ENCODE peak calls at places on chromosomes 11 and 22, in nine cellular contexts. One of them, this sample, is unnamed.

GRCh38 chr11:75524576-75525432 is 937 bp downstream of the GDPD5 start:
- DNase-seq in HCT116: no peak
- DNase-seq in A549: peak; percentile 28
- DNase-seq in Peyer's patch: peak; percentile 63
- DNase-seq in NB4: peak; percentile 47
- DNase-seq in heart left ventricle: peak; percentile 26
- DNase-seq in esophagus squamous epithelium: no peak
- DNase-seq in tibial nerve: no peak
- DNase-seq in right lobe of liver: no peak
- DNase-seq in this sample: no peak

GRCh38 chr11:130323452-130324448 is 9.0 kb upstream of the ZBTB44 start:
- DNase-seq in tibial nerve: no peak
- DNase-seq in right lobe of liver: no peak
- DNase-seq in esophagus squamous epithelium: no peak
- DNase-seq in heart left ventricle: no peak
- DNase-seq in A549: no peak
- DNase-seq in Peyer's patch: no peak
- DNase-seq in HCT116: no peak
- DNase-seq in NB4: no peak
- DNase-seq in this sample: no peak

GRCh38 chr11:110431212-110432073 is 1.7 kb downstream of the FDX1 start:
- DNase-seq in Peyer's patch: no peak
- DNase-seq in esophagus squamous epithelium: no peak
- DNase-seq in HCT116: no peak
- DNase-seq in right lobe of liver: no peak
- DNase-seq in NB4: peak; percentile 31
- DNase-seq in A549: no peak
- DNase-seq in tibial nerve: no peak
- DNase-seq in heart left ventricle: no peak
- DNase-seq in this sample: no peak

GRCh38 chr11:34748036-34748435 is 127.1 kb downstream of the EHF start:
- DNase-seq in HCT116: no peak
- DNase-seq in A549: no peak
- DNase-seq in tibial nerve: no peak
- DNase-seq in right lobe of liver: no peak
- DNase-seq in esophagus squamous epithelium: no peak
- DNase-seq in Peyer's patch: no peak
- DNase-seq in NB4: no peak
- DNase-seq in heart left ventricle: no peak
- DNase-seq in this sample: no peak

GRCh38 chr22:48103126-48103875 is 1340.9 kb downstream of the TBC1D22A start:
- DNase-seq in NB4: no peak
- DNase-seq in heart left ventricle: no peak
- DNase-seq in HCT116: no peak
- DNase-seq in tibial nerve: no peak
- DNase-seq in esophagus squamous epithelium: no peak
- DNase-seq in right lobe of liver: no peak
- DNase-seq in A549: no peak
- DNase-seq in Peyer's patch: no peak
- DNase-seq in this sample: peak; percentile 66

GRCh38 chr11:102144357-102145342 is 34.4 kb downstream of the YAP1 start:
- DNase-seq in A549: no peak
- DNase-seq in Peyer's patch: peak; percentile 50
- DNase-seq in tibial nerve: no peak
- DNase-seq in NB4: no peak
- DNase-seq in right lobe of liver: no peak
- DNase-seq in HCT116: no peak
- DNase-seq in heart left ventricle: peak; percentile 70
- DNase-seq in esophagus squamous epithelium: no peak
- DNase-seq in this sample: no peak

GRCh38 chr11:124669193-124669592 is 4.3 kb downstream of the SIAE start:
- DNase-seq in A549: peak; percentile 49
- DNase-seq in HCT116: peak; percentile 28
- DNase-seq in NB4: peak; percentile 60
- DNase-seq in heart left ventricle: peak; percentile 45
- DNase-seq in tibial nerve: no peak
- DNase-seq in right lobe of liver: no peak
- DNase-seq in esophagus squamous epithelium: no peak
- DNase-seq in Peyer's patch: peak; percentile 76
- DNase-seq in this sample: no peak

GRCh38 chr22:22111267-22111751 is 128.7 kb upstream of the TOP3B start:
- DNase-seq in heart left ventricle: no peak
- DNase-seq in tibial nerve: no peak
- DNase-seq in HCT116: no peak
- DNase-seq in A549: peak; percentile 15
- DNase-seq in Peyer's patch: peak; percentile 53
- DNase-seq in esophagus squamous epithelium: no peak
- DNase-seq in right lobe of liver: no peak
- DNase-seq in NB4: no peak
- DNase-seq in this sample: no peak

GRCh38 chr11:127965947-127966668 is 621.2 kb downstream of the ETS1 start:
- DNase-seq in Peyer's patch: no peak
- DNase-seq in NB4: no peak
- DNase-seq in esophagus squamous epithelium: no peak
- DNase-seq in right lobe of liver: no peak
- DNase-seq in heart left ventricle: no peak
- DNase-seq in tibial nerve: no peak
- DNase-seq in HCT116: no peak
- DNase-seq in A549: no peak
- DNase-seq in this sample: no peak

GRCh38 chr11:77109236-77110019 is 6.8 kb downstream of the OMP start:
- DNase-seq in esophagus squamous epithelium: no peak
- DNase-seq in Peyer's patch: no peak
- DNase-seq in tibial nerve: no peak
- DNase-seq in A549: no peak
- DNase-seq in right lobe of liver: no peak
- DNase-seq in NB4: no peak
- DNase-seq in HCT116: no peak
- DNase-seq in heart left ventricle: no peak
- DNase-seq in this sample: no peak

GRCh38 chr11:8913961-8914660 is 3.1 kb downstream of the AKIP1 start:
- DNase-seq in heart left ventricle: peak; percentile 22
- DNase-seq in NB4: peak; percentile 80
- DNase-seq in tibial nerve: no peak
- DNase-seq in right lobe of liver: no peak
- DNase-seq in Peyer's patch: peak; percentile 55
- DNase-seq in esophagus squamous epithelium: no peak
- DNase-seq in A549: peak; percentile 40
- DNase-seq in HCT116: no peak
- DNase-seq in this sample: no peak

GRCh38 chr22:24938741-24939341 is 7.7 kb downstream of the LHFPL7 start:
- DNase-seq in right lobe of liver: no peak
- DNase-seq in HCT116: no peak
- DNase-seq in NB4: peak; percentile 60
- DNase-seq in esophagus squamous epithelium: no peak
- DNase-seq in Peyer's patch: peak; percentile 52
- DNase-seq in heart left ventricle: no peak
- DNase-seq in A549: peak; percentile 40
- DNase-seq in tibial nerve: no peak
- DNase-seq in this sample: no peak

GRCh38 chr11:65555693-65556231 is 2.4 kb downstream of the LTBP3 start:
- DNase-seq in NB4: peak; percentile 69
- DNase-seq in esophagus squamous epithelium: no peak
- DNase-seq in Peyer's patch: peak; percentile 65
- DNase-seq in right lobe of liver: no peak
- DNase-seq in A549: peak; percentile 67
- DNase-seq in tibial nerve: no peak
- DNase-seq in heart left ventricle: peak; percentile 70
- DNase-seq in HCT116: peak; percentile 71
- DNase-seq in this sample: peak; percentile 91

GRCh38 chr22:20957118-20957690 is 9.9 kb upstream of the AIFM3 start:
- DNase-seq in esophagus squamous epithelium: no peak
- DNase-seq in HCT116: no peak
- DNase-seq in heart left ventricle: no peak
- DNase-seq in NB4: no peak
- DNase-seq in tibial nerve: no peak
- DNase-seq in A549: peak; percentile 30
- DNase-seq in right lobe of liver: no peak
- DNase-seq in Peyer's patch: peak; percentile 63
- DNase-seq in this sample: no peak

GRCh38 chr11:21514298-21514697 is 678.6 kb upstream of the ANO5 start:
- DNase-seq in HCT116: no peak
- DNase-seq in NB4: peak; percentile 13
- DNase-seq in heart left ventricle: no peak
- DNase-seq in right lobe of liver: no peak
- DNase-seq in A549: no peak
- DNase-seq in Peyer's patch: no peak
- DNase-seq in esophagus squamous epithelium: no peak
- DNase-seq in tibial nerve: no peak
- DNase-seq in this sample: no peak

GRCh38 chr22:40855104-40855959 is 1.1 kb downstream of the ST13 start:
- DNase-seq in A549: no peak
- DNase-seq in NB4: peak; percentile 60
- DNase-seq in esophagus squamous epithelium: no peak
- DNase-seq in right lobe of liver: no peak
- DNase-seq in tibial nerve: no peak
- DNase-seq in HCT116: no peak
- DNase-seq in heart left ventricle: no peak
- DNase-seq in Peyer's patch: no peak
- DNase-seq in this sample: peak; percentile 26

GRCh38 chr22:40857309-40857851 is 432 bp downstream of the XPNPEP3 start:
- DNase-seq in Peyer's patch: no peak
- DNase-seq in heart left ventricle: no peak
- DNase-seq in HCT116: no peak
- DNase-seq in esophagus squamous epithelium: no peak
- DNase-seq in right lobe of liver: no peak
- DNase-seq in NB4: no peak
- DNase-seq in tibial nerve: no peak
- DNase-seq in A549: no peak
- DNase-seq in this sample: no peak

GRCh38 chr22:40855960-40856512 is 403 bp downstream of the ST13 start:
- DNase-seq in HCT116: no peak
- DNase-seq in esophagus squamous epithelium: no peak
- DNase-seq in NB4: peak; percentile 50
- DNase-seq in Peyer's patch: no peak
- DNase-seq in right lobe of liver: peak; percentile 67
- DNase-seq in tibial nerve: no peak
- DNase-seq in A549: no peak
- DNase-seq in heart left ventricle: no peak
- DNase-seq in this sample: no peak

GRCh38 chr22:40853961-40854360 is 2.5 kb downstream of the ST13 start:
- DNase-seq in tibial nerve: no peak
- DNase-seq in NB4: peak; percentile 23
- DNase-seq in right lobe of liver: no peak
- DNase-seq in Peyer's patch: no peak
- DNase-seq in HCT116: no peak
- DNase-seq in heart left ventricle: no peak
- DNase-seq in A549: no peak
- DNase-seq in esophagus squamous epithelium: no peak
- DNase-seq in this sample: no peak

GRCh38 chr22:40856513-40857308 is at the start of the genes ST13 and XPNPEP3:
- DNase-seq in tibial nerve: peak; percentile 95
- DNase-seq in Peyer's patch: peak; percentile 99
- DNase-seq in heart left ventricle: peak; percentile 98
- DNase-seq in NB4: peak; percentile 96
- DNase-seq in esophagus squamous epithelium: peak; percentile 81
- DNase-seq in A549: peak; percentile 50
- DNase-seq in right lobe of liver: peak; percentile 99
- DNase-seq in HCT116: peak; percentile 92
- DNase-seq in this sample: peak; percentile 98
- TF ChIP-seq POLR2A in tibial nerve: peak; percentile 91
- TF ChIP-seq POLR2A in Peyer's patch: peak; percentile 16
- TF ChIP-seq POLR2A in heart left ventricle: no peak
- TF ChIP-seq POLR2A in NB4: peak; percentile 55
- TF ChIP-seq POLR2A in esophagus squamous epithelium: peak; percentile 77
- TF ChIP-seq POLR2A in A549: peak; percentile 52
- TF ChIP-seq POLR2A in right lobe of liver: peak; percentile 58
- TF ChIP-seq POLR2A in HCT116: peak; percentile 64
- TF ChIP-seq POLR2A in this sample: no peak

GRCh38 chr22:23750744-23751440 is at the start of gene ZNF70:
- DNase-seq in tibial nerve: peak; percentile 73
- DNase-seq in Peyer's patch: peak; percentile 96
- DNase-seq in esophagus squamous epithelium: peak; percentile 29
- DNase-seq in A549: peak; percentile 59
- DNase-seq in NB4: peak; percentile 88
- DNase-seq in HCT116: peak; percentile 69
- DNase-seq in heart left ventricle: peak; percentile 87
- DNase-seq in right lobe of liver: peak; percentile 91
- DNase-seq in this sample: peak; percentile 95
- TF ChIP-seq CTCF in tibial nerve: no peak
- TF ChIP-seq CTCF in Peyer's patch: peak; percentile 44
- TF ChIP-seq CTCF in esophagus squamous epithelium: no peak
- TF ChIP-seq CTCF in A549: peak; percentile 10
- TF ChIP-seq CTCF in NB4: peak; percentile 25
- TF ChIP-seq CTCF in HCT116: no peak
- TF ChIP-seq CTCF in heart left ventricle: no peak
- TF ChIP-seq CTCF in right lobe of liver: no peak
- TF ChIP-seq CTCF in this sample: no peak

GRCh38 chr11:119741369-119742262 is 12.6 kb upstream of the NECTIN1 start:
- DNase-seq in NB4: peak; percentile 56
- DNase-seq in esophagus squamous epithelium: no peak
- DNase-seq in HCT116: no peak
- DNase-seq in Peyer's patch: peak; percentile 78
- DNase-seq in heart left ventricle: peak; percentile 49
- DNase-seq in right lobe of liver: peak; percentile 69
- DNase-seq in A549: peak; percentile 58
- DNase-seq in tibial nerve: no peak
- DNase-seq in this sample: no peak
- H3K4me3 ChIP-seq in NB4: no peak overlapping the region
- H3K4me3 ChIP-seq in esophagus squamous epithelium: peak overlapping the region; percentile 33
- H3K4me3 ChIP-seq in HCT116: peak overlapping the region; percentile 33
- H3K4me3 ChIP-seq in Peyer's patch: peak overlapping the region; percentile 22
- H3K4me3 ChIP-seq in heart left ventricle: peak overlapping the region; percentile 29
- H3K4me3 ChIP-seq in right lobe of liver: no peak overlapping the region
- H3K4me3 ChIP-seq in A549: no peak overlapping the region
- H3K4me3 ChIP-seq in tibial nerve: peak overlapping the region; percentile 28
- H3K4me3 ChIP-seq in this sample: no peak overlapping the region

GRCh38 chr11:61905067-61905696 is 12.2 kb downstream of the RAB3IL1 start:
- DNase-seq in right lobe of liver: no peak
- DNase-seq in A549: no peak
- DNase-seq in Peyer's patch: no peak
- DNase-seq in tibial nerve: no peak
- DNase-seq in NB4: no peak
- DNase-seq in HCT116: no peak
- DNase-seq in heart left ventricle: no peak
- DNase-seq in esophagus squamous epithelium: no peak
- DNase-seq in this sample: no peak

GRCh38 chr11:61902313-61902712 is 11.0 kb upstream of the FADS3 start:
- DNase-seq in NB4: no peak
- DNase-seq in heart left ventricle: no peak
- DNase-seq in tibial nerve: no peak
- DNase-seq in HCT116: no peak
- DNase-seq in esophagus squamous epithelium: no peak
- DNase-seq in Peyer's patch: no peak
- DNase-seq in right lobe of liver: no peak
- DNase-seq in A549: no peak
- DNase-seq in this sample: no peak

GRCh38 chr11:61904539-61905048 is 12.8 kb downstream of the RAB3IL1 start:
- DNase-seq in heart left ventricle: no peak
- DNase-seq in right lobe of liver: peak; percentile 70
- DNase-seq in tibial nerve: no peak
- DNase-seq in A549: no peak
- DNase-seq in NB4: no peak
- DNase-seq in HCT116: no peak
- DNase-seq in Peyer's patch: no peak
- DNase-seq in esophagus squamous epithelium: no peak
- DNase-seq in this sample: no peak

GRCh38 chr11:61905801-61906521 is 11.4 kb downstream of the RAB3IL1 start:
- DNase-seq in esophagus squamous epithelium: no peak
- DNase-seq in HCT116: no peak
- DNase-seq in Peyer's patch: no peak
- DNase-seq in NB4: no peak
- DNase-seq in right lobe of liver: no peak
- DNase-seq in tibial nerve: no peak
- DNase-seq in heart left ventricle: no peak
- DNase-seq in A549: no peak
- DNase-seq in this sample: no peak

GRCh38 chr11:61903845-61904244 is 12.5 kb upstream of the FADS3 start:
- DNase-seq in right lobe of liver: no peak
- DNase-seq in Peyer's patch: no peak
- DNase-seq in A549: no peak
- DNase-seq in esophagus squamous epithelium: no peak
- DNase-seq in heart left ventricle: no peak
- DNase-seq in HCT116: no peak
- DNase-seq in NB4: no peak
- DNase-seq in tibial nerve: no peak
- DNase-seq in this sample: no peak
- TF ChIP-seq POLR2A in right lobe of liver: no peak
- TF ChIP-seq POLR2A in Peyer's patch: no peak
- TF ChIP-seq POLR2A in A549: no peak
- TF ChIP-seq POLR2A in esophagus squamous epithelium: no peak
- TF ChIP-seq POLR2A in heart left ventricle: no peak
- TF ChIP-seq POLR2A in HCT116: no peak
- TF ChIP-seq POLR2A in NB4: no peak
- TF ChIP-seq POLR2A in tibial nerve: no peak
- TF ChIP-seq POLR2A in this sample: no peak

This sample was measured in lower leg skin.